ENCODE peak calls at places on chromosomes 2 and 18, in four cellular contexts. One of them, this sample, is unnamed.

GRCh38 chr2:234973008-234973407 is 21.2 kb downstream of the SH3BP4 start:
- DNase-seq in GM19239: no peak
- DNase-seq in uterus: no peak
- DNase-seq in GM13976: no peak
- DNase-seq in this sample: no peak

GRCh38 chr18:21117385-21118135 is 5.9 kb upstream of the ROCK1 start:
- DNase-seq in GM19239: no peak
- DNase-seq in GM13976: no peak
- DNase-seq in uterus: peak
- DNase-seq in this sample: no peak

GRCh38 chr2:648476-649424 is 28.5 kb downstream of the TMEM18 start:
- DNase-seq in GM19239: no peak
- DNase-seq in GM13976: no peak
- DNase-seq in uterus: no peak
- DNase-seq in this sample: no peak

GRCh38 chr2:47429795-47430194 is 26.8 kb downstream of the MSH2 start:
- DNase-seq in GM19239: no peak
- DNase-seq in uterus: no peak
- DNase-seq in GM13976: no peak
- DNase-seq in this sample: no peak

GRCh38 chr2:56448999-56449431 is 265.2 kb downstream of the CCDC85A start:
- DNase-seq in GM19239: no peak
- DNase-seq in uterus: no peak
- DNase-seq in GM13976: no peak
- DNase-seq in this sample: no peak

GRCh38 chr2:45691600-45691999 is 40.1 kb downstream of the PRKCE start:
- DNase-seq in GM13976: no peak
- DNase-seq in uterus: no peak
- DNase-seq in GM19239: no peak
- DNase-seq in this sample: no peak

GRCh38 chr2:121992700-121993099 is 237.2 kb downstream of the TSN start:
- DNase-seq in GM19239: no peak
- DNase-seq in GM13976: no peak
- DNase-seq in uterus: no peak
- DNase-seq in this sample: no peak

GRCh38 chr2:227577555-227577954 is 21.1 kb upstream of the SCYGR2 start:
- DNase-seq in uterus: no peak
- DNase-seq in GM19239: no peak
- DNase-seq in GM13976: no peak
- DNase-seq in this sample: no peak

GRCh38 chr18:36088256-36088655 is 20.9 kb upstream of the RPRD1A start:
- DNase-seq in GM13976: no peak
- DNase-seq in GM19239: no peak
- DNase-seq in uterus: no peak
- DNase-seq in this sample: no peak

GRCh38 chr2:56333812-56334485 is 150.2 kb downstream of the CCDC85A start:
- DNase-seq in GM13976: no peak
- DNase-seq in GM19239: no peak
- DNase-seq in uterus: no peak
- DNase-seq in this sample: no peak

GRCh38 chr2:235591921-235592320 is 98.1 kb downstream of the AGAP1 start:
- DNase-seq in GM13976: no peak
- DNase-seq in GM19239: no peak
- DNase-seq in uterus: no peak
- DNase-seq in this sample: no peak

GRCh38 chr2:46876741-46877384 is 38.7 kb downstream of the MCFD2 start:
- DNase-seq in uterus: peak
- DNase-seq in GM13976: no peak
- DNase-seq in GM19239: no peak
- DNase-seq in this sample: peak

GRCh38 chr2:117958186-117958585 is 55.7 kb downstream of the CCDC93 start:
- DNase-seq in uterus: no peak
- DNase-seq in GM13976: no peak
- DNase-seq in GM19239: no peak
- DNase-seq in this sample: no peak

GRCh38 chr2:122980672-122981071 is 1044.4 kb upstream of the CNTNAP5 start:
- DNase-seq in GM19239: no peak
- DNase-seq in uterus: no peak
- DNase-seq in GM13976: no peak
- DNase-seq in this sample: no peak

GRCh38 chr18:13223341-13224148 is 5.0 kb downstream of the LDLRAD4 start:
- DNase-seq in uterus: peak
- DNase-seq in GM13976: no peak
- DNase-seq in GM19239: no peak
- DNase-seq in this sample: peak

GRCh38 chr2:15363142-15363541 is 198.0 kb downstream of the NBAS start:
- DNase-seq in GM19239: no peak
- DNase-seq in GM13976: no peak
- DNase-seq in uterus: no peak
- DNase-seq in this sample: no peak

GRCh38 chr2:76188334-76188733 is 477.6 kb upstream of the GCFC2 start:
- DNase-seq in GM19239: no peak
- DNase-seq in GM13976: no peak
- DNase-seq in uterus: no peak
- DNase-seq in this sample: no peak

GRCh38 chr2:217611626-217612127 is 391.1 kb downstream of the TNS1 start:
- DNase-seq in GM13976: no peak
- DNase-seq in uterus: no peak
- DNase-seq in GM19239: no peak
- DNase-seq in this sample: no peak

GRCh38 chr18:8462651-8463185 is 146.5 kb upstream of the RAB12 start:
- DNase-seq in GM19239: no peak
- DNase-seq in uterus: no peak
- DNase-seq in GM13976: no peak
- DNase-seq in this sample: no peak

GRCh38 chr18:80119111-80119510 is 10.0 kb downstream of the ADNP2 start:
- DNase-seq in GM13976: no peak
- DNase-seq in GM19239: no peak
- DNase-seq in uterus: no peak
- DNase-seq in this sample: no peak

GRCh38 chr2:29080886-29081743 is 6.8 kb upstream of the PCARE start:
- DNase-seq in GM19239: no peak
- DNase-seq in GM13976: no peak
- DNase-seq in uterus: no peak
- DNase-seq in this sample: no peak

GRCh38 chr2:168189835-168190426 is 57.5 kb downstream of the STK39 start:
- DNase-seq in GM19239: no peak
- DNase-seq in GM13976: no peak
- DNase-seq in uterus: no peak
- DNase-seq in this sample: no peak

GRCh38 chr2:176071330-176072291 is 12.2 kb downstream of the EVX2 start:
- DNase-seq in GM13976: no peak
- DNase-seq in GM19239: no peak
- DNase-seq in uterus: no peak
- DNase-seq in this sample: no peak

GRCh38 chr2:109380502-109381326 is 233.1 kb downstream of the SEPTIN10 start:
- DNase-seq in GM13976: no peak
- DNase-seq in uterus: peak
- DNase-seq in GM19239: no peak
- DNase-seq in this sample: no peak

GRCh38 chr2:63856302-63856600 is 14.6 kb downstream of the UGP2 start:
- DNase-seq in GM13976: no peak
- DNase-seq in GM19239: no peak
- DNase-seq in uterus: no peak
- DNase-seq in this sample: no peak

This sample was measured in SK-N-DZ.